ENCODE peak calls at places on chromosomes 6 and 20, in six cellular contexts. H is body of pancreas, U is H1, Y is HepG2, L is stomach, R is A549. Z is an unnamed sample.
A peak's percentile ranks its signal among the peaks of the same experiment; 100 is the strongest.

GRCh38 chr6:166526937-166527336 is 59.5 kb downstream of the RAMACL start:
- DNase-seq in H (no peak), U (no peak), Y (no peak), L (no peak), R (no peak), Z (peak; percentile 58)

GRCh38 chr6:13012977-13013680 is 296.6 kb downstream of the PHACTR1 start:
- DNase-seq in H (peak; percentile 83), U (peak; percentile 58), Y (no peak), L (peak; percentile 53), R (no peak), Z (peak; percentile 23)

GRCh38 chr6:109202409-109203264 is 107.3 kb downstream of the CEP57L1 start:
- DNase-seq in H (no peak), U (no peak), Y (no peak), L (no peak), R (no peak), Z (no peak)

GRCh38 chr20:19231359-19232035 is 19.1 kb downstream of the SLC24A3 start:
- DNase-seq in H (no peak), U (no peak), Y (no peak), L (no peak), R (no peak), Z (peak; percentile 35)

GRCh38 chr20:34512955-34513419 is 3.2 kb upstream of the DYNLRB1 start:
- DNase-seq in H (no peak), U (no peak), Y (no peak), L (no peak), R (peak; percentile 54), Z (no peak)

GRCh38 chr6:118641042-118641441 is 10.3 kb downstream of the CEP85L start:
- DNase-seq in H (no peak), U (no peak), Y (no peak), L (no peak), R (no peak), Z (no peak)

GRCh38 chr6:106163966-106164877 is 78.1 kb downstream of the PRDM1 start:
- DNase-seq in H (no peak), U (no peak), Y (no peak), L (no peak), R (no peak), Z (no peak)

GRCh38 chr6:132481189-132481588 is 31.7 kb downstream of the STX7 start:
- DNase-seq in H (no peak), U (no peak), Y (no peak), L (no peak), R (no peak), Z (no peak)

GRCh38 chr6:116512155-116512559 is 718 bp downstream of the CALHM5 start:
- DNase-seq in H (no peak), U (no peak), Y (no peak), L (no peak), R (no peak), Z (no peak)

GRCh38 chr6:28725890-28726348 is 197.9 kb downstream of the TRIM27 start:
- DNase-seq in H (no peak), U (peak; percentile 62), Y (peak; percentile 25), L (no peak), R (peak; percentile 86), Z (no peak)

GRCh38 chr6:45327956-45328522 is at the start of gene RUNX2:
- DNase-seq in H (no peak), U (no peak), Y (no peak), L (no peak), R (no peak), Z (no peak)

GRCh38 chr6:47047479-47048411 is 5.6 kb upstream of the ADGRF1 start:
- DNase-seq in H (peak; percentile 62), U (peak; percentile 59), Y (peak; percentile 95), L (peak; percentile 58), R (peak; percentile 83), Z (no peak)

GRCh38 chr6:137543114-137543513 is 48.9 kb upstream of the OLIG3 start:
- DNase-seq in H (no peak), U (no peak), Y (no peak), L (no peak), R (no peak), Z (no peak)

GRCh38 chr20:19212524-19213502 is at the start of gene SLC24A3:
- DNase-seq in H (peak; percentile 36), U (no peak), Y (peak; percentile 23), L (peak; percentile 83), R (peak; percentile 51), Z (peak; percentile 85)

GRCh38 chr6:83153958-83154357 is 39.1 kb downstream of the PGM3 start:
- DNase-seq in H (no peak), U (no peak), Y (no peak), L (no peak), R (no peak), Z (no peak)

GRCh38 chr6:156700440-156701057 is 76.6 kb upstream of the ARID1B start:
- DNase-seq in H (no peak), U (no peak), Y (no peak), L (no peak), R (no peak), Z (no peak)

GRCh38 chr20:45969712-45970634 is 2.0 kb downstream of the ZNF335 start:
- DNase-seq in H (peak; percentile 24), U (no peak), Y (peak; percentile 86), L (no peak), R (peak; percentile 76), Z (peak; percentile 34)

GRCh38 chr20:36606171-36607116 is 865 bp downstream of the RAB5IF start:
- DNase-seq in H (no peak), U (no peak), Y (peak; percentile 88), L (peak; percentile 35), R (peak; percentile 61), Z (no peak)

GRCh38 chr6:25050356-25050755 is 114.6 kb upstream of the RIPOR2 start:
- DNase-seq in H (no peak), U (no peak), Y (no peak), L (no peak), R (no peak), Z (no peak)

GRCh38 chr6:46555129-46555528 is 63.9 kb upstream of the RCAN2 start:
- DNase-seq in H (no peak), U (no peak), Y (no peak), L (no peak), R (no peak), Z (no peak)

DNA sequence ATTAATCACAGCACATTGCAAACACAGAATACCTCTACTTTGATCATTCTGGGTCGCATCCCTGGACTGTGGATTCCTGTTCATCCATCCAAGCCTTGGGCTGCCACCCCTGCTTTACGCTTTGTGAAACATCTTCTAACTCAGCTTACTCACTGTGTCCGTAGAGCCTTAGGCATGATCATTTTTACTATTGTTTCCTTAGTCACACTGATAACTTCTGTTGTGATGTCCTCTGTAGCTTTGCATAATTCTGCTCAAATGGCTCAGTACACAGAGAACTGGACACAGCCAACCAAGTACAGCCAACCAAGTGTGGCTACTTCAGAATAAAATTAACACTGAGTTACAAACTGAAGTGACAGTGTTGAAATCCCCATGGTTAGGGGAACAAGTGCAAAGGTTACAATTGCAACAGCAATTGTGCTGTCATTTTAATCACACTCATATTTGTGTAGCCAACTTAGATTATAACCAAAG is 8.6 kb upstream of the FKBP1A start:
- DNase-seq in H (no peak), U (no peak), Y (peak; percentile 47), L (no peak), R (no peak), Z (no peak)
- TF ChIP-seq POLR2A in H (no peak), U (no peak), Y (no peak), L (no peak), R (no peak), Z (no peak)

GRCh38 chr6:32047539-32047854 is 9.3 kb downstream of the CYP21A2 start:
- DNase-seq in H (no peak), U (no peak), Y (no peak), L (no peak), R (no peak), Z (no peak)

GRCh38 chr6:32047084-32047478 is 8.9 kb downstream of the CYP21A2 start:
- DNase-seq in H (no peak), U (no peak), Y (peak; percentile 27), L (no peak), R (no peak), Z (no peak)

GRCh38 chr6:32047855-32048766 is 9.9 kb downstream of the CYP21A2 start:
- DNase-seq in H (peak; percentile 81), U (peak; percentile 31), Y (peak; percentile 84), L (peak; percentile 80), R (peak; percentile 48), Z (peak; percentile 83)

GRCh38 chr6:32045811-32046449 is 7.7 kb downstream of the CYP21A2 start:
- DNase-seq in H (no peak), U (no peak), Y (no peak), L (no peak), R (no peak), Z (no peak)

DNA sequence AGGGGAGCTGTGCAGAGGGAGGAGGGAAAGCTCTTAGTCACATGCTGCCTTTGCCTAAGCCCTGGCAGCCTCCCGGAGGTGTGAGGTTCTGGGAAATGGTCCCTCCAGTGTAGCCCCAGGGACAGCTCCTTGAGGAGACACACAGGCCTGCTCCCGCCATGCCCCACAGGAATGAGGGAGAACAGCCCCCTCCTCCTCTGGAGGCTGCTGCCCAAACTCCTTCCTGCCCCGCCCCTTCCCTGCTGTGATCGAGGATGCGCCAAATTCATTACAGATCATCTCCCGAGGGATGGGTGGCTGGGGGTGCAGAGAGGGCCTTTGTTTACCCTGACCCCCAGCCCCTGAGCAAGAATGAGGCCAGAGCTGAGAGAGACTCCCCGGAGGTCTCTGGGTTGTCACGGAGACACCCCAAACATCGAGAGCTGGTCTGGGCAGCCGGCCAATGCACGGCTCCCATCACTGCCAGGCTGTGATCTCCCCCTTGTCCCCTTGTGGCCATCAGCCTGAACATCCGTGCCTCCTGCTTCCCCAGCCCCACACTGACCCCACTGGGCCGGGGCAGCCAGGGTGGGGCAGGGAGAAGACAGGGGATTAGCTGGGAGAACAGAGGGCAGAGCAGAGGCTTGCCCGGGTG is 8.4 kb downstream of the CYP21A2 start:
- DNase-seq in H (no peak), U (no peak), Y (peak; percentile 31), L (no peak), R (no peak), Z (peak; percentile 67)
- TF ChIP-seq CTCF in H (no peak), U (no peak), Y (no peak), L (no peak), R (no peak), Z (no peak)

DNA sequence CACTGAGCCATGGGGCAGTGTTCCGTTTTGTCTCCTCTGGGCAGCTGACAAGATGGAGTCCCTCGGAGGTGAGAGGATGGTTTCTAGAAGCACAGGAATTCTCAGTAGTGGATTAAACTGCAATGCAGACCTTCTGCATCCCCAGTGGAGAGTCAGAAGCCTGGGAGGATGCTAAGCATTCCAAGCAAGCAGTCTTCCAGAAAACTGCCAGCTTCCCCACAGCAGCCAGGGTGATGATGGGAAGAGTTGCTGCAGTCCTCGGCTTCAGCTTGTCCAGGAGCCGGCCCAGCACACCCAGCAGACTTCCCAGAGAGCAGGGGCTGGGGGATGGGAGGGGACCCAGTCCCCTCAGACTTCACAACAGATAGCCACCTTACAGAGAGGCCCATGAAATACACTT is 163.6 kb downstream of the LY86 start:
- DNase-seq in H (no peak), U (no peak), Y (no peak), L (no peak), R (no peak), Z (no peak)
- H3K27ac ChIP-seq in H (no peak overlapping the region), U (no peak overlapping the region), Y (no peak overlapping the region), L (no peak overlapping the region), R (no peak overlapping the region), Z (no peak overlapping the region)

GRCh38 chr6:34247481-34248197 is 1.2 kb downstream of the SMIM29 start:
- DNase-seq in H (no peak), U (no peak), Y (no peak), L (no peak), R (no peak), Z (no peak)
- TF ChIP-seq POLR2A in H (no peak), U (no peak), Y (no peak), L (no peak), R (no peak), Z (no peak)

GRCh38 chr6:119986934-119987549 is 637.5 kb upstream of the MAN1A1 start:
- DNase-seq in H (no peak), U (no peak), Y (peak; percentile 14), L (no peak), R (peak; percentile 0), Z (no peak)
- TF ChIP-seq CTCF in H (no peak), U (peak; percentile 46), Y (peak; percentile 18), L (no peak), R (no peak), Z (no peak)